ENCODE peak calls at places on chromosome 6, in ten cellular contexts. R, L, N, X, E, V, M, H, C and J are unnamed samples.

GRCh38 chr6:129632081-129632758 is 77.8 kb downstream of the ARHGAP18 start:
- DNase-seq in L (no peak), M (no peak), C (no peak), H (no peak), X (no peak), R (no peak), N (no peak), V (no peak), E (no peak), J (no peak)

GRCh38 chr6:92122746-92123145 is 1296.6 kb downstream of the EPHA7 start:
- DNase-seq in R (no peak), H (no peak), V (no peak), L (no peak), E (peak), X (no peak), C (no peak), N (no peak), M (no peak), J (no peak)

GRCh38 chr6:166820483-166820882 is 135.9 kb downstream of the RNASET2 start:
- DNase-seq in L (no peak), V (no peak), X (no peak), N (no peak), H (no peak), R (no peak), E (no peak), M (no peak), C (no peak), J (no peak)

GRCh38 chr6:161273752-161274487 is at the start of gene AGPAT4:
- DNase-seq in E (peak), V (no peak), H (peak), M (peak), N (peak), X (peak), R (peak), L (peak), C (peak), J (peak)

GRCh38 chr6:6825986-6826901 is 237.7 kb downstream of the LY86 start:
- DNase-seq in R (no peak), X (peak), L (no peak), V (no peak), C (no peak), N (no peak), H (no peak), E (no peak), M (no peak), J (no peak)

GRCh38 chr6:75412937-75413662 is 80.5 kb downstream of the FILIP1 start:
- DNase-seq in E (no peak), N (no peak), V (no peak), X (peak), R (no peak), M (no peak), L (peak), C (no peak), H (no peak), J (no peak)

GRCh38 chr6:10030942-10031537 is 383.8 kb downstream of the TFAP2A start:
- DNase-seq in R (no peak), E (peak), V (no peak), L (no peak), C (no peak), M (peak), H (no peak), N (no peak), X (no peak), J (no peak)

GRCh38 chr6:140385686-140386085 is 1011.2 kb upstream of the CITED2 start:
- DNase-seq in N (no peak), V (no peak), H (no peak), L (no peak), M (no peak), R (no peak), C (no peak), E (no peak), X (no peak), J (no peak)

GRCh38 chr6:155543141-155543870 is 87.7 kb upstream of the NOX3 start:
- DNase-seq in H (no peak), R (no peak), M (no peak), L (no peak), E (no peak), C (no peak), N (no peak), V (no peak), X (peak), J (no peak)

GRCh38 chr6:56843476-56844349 is 111.2 kb upstream of the BEND6 start:
- DNase-seq in H (peak), M (peak), L (no peak), C (peak), V (peak), E (peak), R (peak), X (peak), N (peak), J (peak)

GRCh38 chr6:37320649-37321048 is 33.1 kb upstream of the RNF8 start:
- DNase-seq in L (no peak), V (no peak), M (no peak), H (no peak), R (no peak), X (no peak), E (peak), N (no peak), C (no peak), J (no peak)

GRCh38 chr6:29426654-29427053 is 11.9 kb downstream of the OR12D1 start:
- DNase-seq in C (no peak), N (no peak), V (no peak), R (no peak), E (no peak), M (no peak), H (no peak), L (no peak), X (no peak), J (no peak)

GRCh38 chr6:163457637-163458561 is 43.4 kb downstream of the QKI start:
- DNase-seq in C (no peak), R (no peak), M (peak), N (no peak), E (no peak), L (peak), X (peak), H (no peak), V (no peak), J (no peak)

GRCh38 chr6:4351857-4352669 is 216.7 kb upstream of the ECI2 start:
- DNase-seq in E (peak), V (no peak), L (peak), X (peak), C (no peak), N (peak), H (no peak), M (peak), R (peak), J (no peak)

GRCh38 chr6:7073810-7074525 is 33.8 kb upstream of the RREB1 start:
- DNase-seq in N (peak), X (no peak), V (no peak), E (no peak), H (peak), L (no peak), M (no peak), C (peak), R (peak), J (peak)

GRCh38 chr6:106967936-106968555 is 6.5 kb downstream of the CD24 start:
- DNase-seq in M (no peak), H (no peak), X (no peak), L (no peak), R (no peak), N (no peak), E (no peak), C (no peak), V (no peak), J (no peak)

GRCh38 chr6:44104661-44105060 is 22.6 kb downstream of the MRPL14 start:
- DNase-seq in V (no peak), C (no peak), X (no peak), M (no peak), L (no peak), E (no peak), N (peak), H (no peak), R (no peak), J (no peak)

GRCh38 chr6:151546941-151547659 is 53.3 kb downstream of the CCDC170 start:
- DNase-seq in X (no peak), H (no peak), M (no peak), L (no peak), V (no peak), N (no peak), E (no peak), R (no peak), C (no peak), J (no peak)

GRCh38 chr6:27426045-27426620 is 37.6 kb downstream of the ZNF391 start:
- DNase-seq in C (no peak), H (no peak), L (no peak), R (peak), M (no peak), N (peak), X (no peak), V (no peak), E (no peak), J (no peak)

GRCh38 chr6:132198040-132198439 is 203.2 kb downstream of the MOXD1 start:
- DNase-seq in R (no peak), M (no peak), N (no peak), V (no peak), X (peak), H (no peak), E (no peak), C (no peak), L (no peak), J (no peak)